ENCODE peak calls at places on chromosomes 13 and 19, in nine cellular contexts. C, Z, E, R, U, I, Q, B and J are unnamed samples.

GRCh38 chr13:29847501-29847983 is 2.9 kb downstream of the UBL3 start:
- DNase-seq in C (no peak), Z (no peak), E (no peak), R (no peak), U (no peak), I (no peak), Q (peak), B (no peak), J (peak)

GRCh38 chr13:44079413-44080205 is 199.9 kb downstream of the LACC1 start:
- DNase-seq in C (no peak), Z (no peak), E (no peak), R (no peak), U (no peak), I (no peak), Q (no peak), B (no peak), J (no peak)

GRCh38 chr13:42814868-42815267 is 33.5 kb downstream of the FAM216B start:
- DNase-seq in C (no peak), Z (no peak), E (no peak), R (no peak), U (no peak), I (no peak), Q (no peak), B (no peak), J (no peak)

GRCh38 chr19:16849168-16849567 is 20.0 kb downstream of the SIN3B start:
- DNase-seq in C (no peak), Z (no peak), E (no peak), R (no peak), U (no peak), I (no peak), Q (no peak), B (no peak), J (no peak)

GRCh38 chr13:48258002-48258401 is 25.0 kb downstream of the ITM2B start:
- DNase-seq in C (no peak), Z (no peak), E (no peak), R (no peak), U (no peak), I (no peak), Q (no peak), B (no peak), J (no peak)

GRCh38 chr13:78632956-78633355 is 26.0 kb downstream of the OBI1 start:
- DNase-seq in C (no peak), Z (no peak), E (no peak), R (no peak), U (no peak), I (no peak), Q (no peak), B (no peak), J (no peak)

GRCh38 chr13:25727250-25727649 is 324.6 kb downstream of the SHISA2 start:
- DNase-seq in C (no peak), Z (no peak), E (peak), R (no peak), U (no peak), I (no peak), Q (peak), B (no peak), J (no peak)

GRCh38 chr19:27974082-27974513 is 1238.9 kb downstream of the UQCRFS1 start:
- DNase-seq in C (no peak), Z (no peak), E (no peak), R (no peak), U (peak), I (peak), Q (no peak), B (peak), J (peak)

GRCh38 chr13:27504126-27504525 is 53.8 kb upstream of the MTIF3 start:
- DNase-seq in C (no peak), Z (no peak), E (no peak), R (no peak), U (no peak), I (no peak), Q (no peak), B (no peak), J (no peak)

GRCh38 chr13:113724780-113725315 is 34.2 kb upstream of the TMEM255B start:
- DNase-seq in C (peak), Z (peak), E (peak), R (peak), U (peak), I (peak), Q (peak), B (peak), J (peak)

GRCh38 chr13:38687246-38688229 is 661 bp downstream of the FREM2 start:
- DNase-seq in C (peak), Z (no peak), E (peak), R (no peak), U (peak), I (peak), Q (peak), B (no peak), J (no peak)

GRCh38 chr19:8261881-8262280 is 46.3 kb downstream of the CD320 start:
- DNase-seq in C (no peak), Z (no peak), E (peak), R (peak), U (no peak), I (no peak), Q (peak), B (no peak), J (no peak)

GRCh38 chr19:29375429-29376093 is 150.2 kb upstream of the VSTM2B start:
- DNase-seq in C (peak), Z (no peak), E (no peak), R (peak), U (no peak), I (no peak), Q (no peak), B (no peak), J (no peak)

GRCh38 chr19:5470264-5470671 is 15.1 kb downstream of the ZNRF4 start:
- DNase-seq in C (no peak), Z (no peak), E (no peak), R (no peak), U (peak), I (no peak), Q (no peak), B (no peak), J (no peak)

GRCh38 chr19:18291590-18292459 is 10.4 kb upstream of the JUND start:
- DNase-seq in C (peak), Z (peak), E (peak), R (peak), U (no peak), I (peak), Q (peak), B (peak), J (peak)

GRCh38 chr19:15431396-15432017 is 12.7 kb upstream of the AKAP8L start:
- DNase-seq in C (no peak), Z (no peak), E (no peak), R (no peak), U (no peak), I (no peak), Q (no peak), B (no peak), J (no peak)

GRCh38 chr13:20159646-20160345 is 1.1 kb downstream of the GJA3 start:
- DNase-seq in C (no peak), Z (no peak), E (no peak), R (no peak), U (no peak), I (no peak), Q (no peak), B (no peak), J (no peak)

GRCh38 chr13:95099541-95099940 is 201.7 kb downstream of the ABCC4 start:
- DNase-seq in C (no peak), Z (no peak), E (no peak), R (no peak), U (no peak), I (no peak), Q (no peak), B (no peak), J (no peak)

GRCh38 chr13:48006396-48006795 is 5.3 kb upstream of the SUCLA2 start:
- DNase-seq in C (no peak), Z (no peak), E (no peak), R (no peak), U (no peak), I (no peak), Q (no peak), B (no peak), J (no peak)

GRCh38 chr13:36919833-36920611 is at the start of gene SMAD9:
- DNase-seq in C (peak), Z (peak), E (peak), R (peak), U (peak), I (peak), Q (peak), B (peak), J (peak)

GRCh38 chr13:104140557-104140956 is 1074.3 kb upstream of the SLC10A2 start:
- DNase-seq in C (no peak), Z (no peak), E (no peak), R (no peak), U (no peak), I (no peak), Q (no peak), B (no peak), J (no peak)

GRCh38 chr13:57624565-57625435 is 6.7 kb upstream of the PCDH17 start:
- DNase-seq in C (peak), Z (no peak), E (no peak), R (no peak), U (peak), I (peak), Q (peak), B (peak), J (peak)

GRCh38 chr13:111210082-111210481 is 95.0 kb downstream of the ARHGEF7 start:
- DNase-seq in C (no peak), Z (no peak), E (no peak), R (no peak), U (no peak), I (no peak), Q (no peak), B (no peak), J (no peak)

GRCh38 chr19:49801966-49802661 is 11.0 kb downstream of the FUZ start:
- DNase-seq in C (no peak), Z (peak), E (peak), R (peak), U (no peak), I (no peak), Q (peak), B (peak), J (no peak)

GRCh38 chr19:39411832-39412099 is 703 bp upstream of the PLEKHG2 start:
- DNase-seq in C (peak), Z (peak), E (peak), R (peak), U (peak), I (peak), Q (peak), B (peak), J (peak)

GRCh38 chr19:40141546-40141945 is 49.7 kb upstream of the MAP3K10 start:
- DNase-seq in C (no peak), Z (no peak), E (no peak), R (no peak), U (no peak), I (no peak), Q (no peak), B (no peak), J (no peak)

GRCh38 chr13:73303858-73304257 is 245.1 kb downstream of the KLF5 start:
- DNase-seq in C (no peak), Z (no peak), E (no peak), R (no peak), U (no peak), I (no peak), Q (no peak), B (no peak), J (peak)

GRCh38 chr13:76019421-76020044 is 383.4 kb downstream of the LMO7 start:
- DNase-seq in C (no peak), Z (no peak), E (no peak), R (no peak), U (peak), I (peak), Q (no peak), B (no peak), J (no peak)
- TF ChIP-seq CTCF in C (peak), Z (no peak), E (no peak), R (no peak), U (peak), I (no peak), Q (no peak), B (peak), J (no peak)

GRCh38 chr13:32585625-32586021 is 629 bp upstream of the PDS5B start:
- DNase-seq in C (no peak), Z (peak), E (no peak), R (no peak), U (no peak), I (peak), Q (peak), B (no peak), J (no peak)

GRCh38 chr13:32587774-32588165 is 1.5 kb downstream of the PDS5B start:
- DNase-seq in C (no peak), Z (no peak), E (no peak), R (no peak), U (no peak), I (no peak), Q (no peak), B (no peak), J (no peak)

GRCh38 chr13:32582991-32583390 is 3.3 kb upstream of the PDS5B start:
- DNase-seq in C (no peak), Z (no peak), E (no peak), R (no peak), U (no peak), I (no peak), Q (no peak), B (no peak), J (no peak)

GRCh38 chr13:32586022-32586900 is at the start of gene PDS5B:
- DNase-seq in C (peak), Z (peak), E (peak), R (peak), U (peak), I (peak), Q (peak), B (peak), J (peak)

GRCh38 chr13:32587014-32587773 is 942 bp downstream of the PDS5B start:
- DNase-seq in C (peak), Z (peak), E (peak), R (peak), U (peak), I (peak), Q (peak), B (peak), J (peak)
- TF ChIP-seq CTCF in C (peak), Z (peak), E (no peak), R (peak), U (no peak), I (no peak), Q (no peak), B (no peak), J (no peak)

GRCh38 chr19:33332248-33332647 is 29.9 kb upstream of the CEBPA start:
- DNase-seq in C (no peak), Z (no peak), E (peak), R (no peak), U (no peak), I (no peak), Q (no peak), B (no peak), J (no peak)

GRCh38 chr19:33333151-33333550 is 30.8 kb upstream of the CEBPA start:
- DNase-seq in C (no peak), Z (no peak), E (no peak), R (no peak), U (no peak), I (no peak), Q (no peak), B (no peak), J (no peak)

GRCh38 chr19:33335446-33335845 is 33.1 kb upstream of the CEBPA start:
- DNase-seq in C (no peak), Z (no peak), E (no peak), R (no peak), U (no peak), I (no peak), Q (no peak), B (no peak), J (no peak)

GRCh38 chr19:33334271-33334670 is 31.9 kb upstream of the CEBPA start:
- DNase-seq in C (no peak), Z (no peak), E (no peak), R (no peak), U (no peak), I (no peak), Q (no peak), B (no peak), J (no peak)

DNA sequence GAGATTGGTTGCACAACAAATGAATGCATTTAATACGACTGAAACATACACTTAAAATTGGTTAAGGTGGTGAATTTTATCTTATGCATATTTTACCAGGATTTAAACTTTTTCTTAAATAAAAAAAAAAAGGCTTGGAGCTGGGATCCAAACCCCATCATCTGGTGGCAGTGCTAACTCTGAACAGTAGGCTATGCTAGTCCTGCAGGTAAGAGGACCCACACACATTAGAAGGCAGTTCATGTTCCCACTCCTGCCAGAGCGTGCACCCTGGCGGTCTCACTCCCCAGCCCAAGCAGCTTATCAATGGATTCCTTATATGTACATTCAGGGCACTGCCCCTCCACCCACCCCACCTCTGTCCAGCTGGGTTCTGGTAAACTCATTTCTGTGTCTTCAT is 31.3 kb upstream of the CEBPA start:
- DNase-seq in C (no peak), Z (no peak), E (no peak), R (no peak), U (no peak), I (no peak), Q (no peak), B (no peak), J (no peak)
- TF ChIP-seq CTCF in C (no peak), Z (no peak), E (no peak), R (no peak), U (no peak), I (no peak), Q (no peak), B (no peak), J (no peak)

DNA sequence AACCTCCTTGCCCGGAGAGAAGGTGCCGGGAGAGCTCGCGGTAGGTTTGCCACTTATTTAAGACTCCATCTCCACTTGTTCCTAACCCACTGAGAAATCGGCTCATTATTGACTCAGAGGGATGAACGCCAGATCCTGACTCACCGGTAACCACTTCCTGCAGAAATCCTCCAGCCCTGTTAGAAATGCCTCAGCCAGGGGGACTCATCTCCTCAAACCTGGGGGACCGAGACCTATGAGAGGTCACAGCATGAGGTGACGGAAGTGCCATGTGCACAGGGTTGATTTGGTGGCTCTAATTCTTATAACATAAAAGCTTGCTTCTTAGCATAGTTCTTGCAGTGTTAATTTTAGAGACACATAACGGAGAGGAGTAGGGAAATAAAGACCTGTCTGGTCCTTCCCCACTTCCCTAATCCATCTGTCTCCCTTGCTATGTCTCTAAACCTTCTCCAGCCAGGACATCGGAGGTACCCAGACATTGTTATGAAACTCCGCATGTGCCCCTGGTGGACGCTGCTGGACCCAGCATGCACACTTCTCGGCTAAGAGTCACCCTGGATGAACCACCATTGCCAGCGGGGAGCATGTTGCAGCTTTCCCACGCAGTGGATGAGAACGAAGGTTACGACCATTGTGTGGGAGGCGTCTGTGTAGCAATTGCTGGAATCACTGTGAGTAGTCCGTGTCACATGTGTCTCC is 158.9 kb downstream of the EFNB2 start:
- DNase-seq in C (no peak), Z (peak), E (peak), R (no peak), U (no peak), I (no peak), Q (no peak), B (no peak), J (peak)
- TF ChIP-seq CTCF in C (no peak), Z (no peak), E (no peak), R (no peak), U (no peak), I (peak), Q (no peak), B (peak), J (no peak)

DNA sequence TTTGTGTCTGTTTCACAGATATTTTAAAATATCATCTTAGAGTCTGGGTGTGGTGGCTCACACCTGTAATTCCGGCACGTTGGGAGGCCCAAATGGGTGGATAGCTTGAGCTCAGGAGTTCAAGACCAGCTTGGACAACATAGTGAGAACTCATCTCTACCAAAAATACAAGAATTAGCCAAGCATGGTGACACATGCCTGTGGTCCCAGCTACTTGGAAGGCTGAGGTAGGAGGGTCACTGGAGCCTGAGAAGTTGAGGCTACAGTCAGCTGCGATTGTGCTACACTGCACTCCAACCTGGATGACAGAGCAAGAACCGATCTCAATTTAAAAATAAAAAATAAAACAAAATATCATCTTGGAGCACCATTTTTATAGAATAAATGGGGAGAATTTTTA is 1247.6 kb upstream of the MIR17HG start:
- DNase-seq in C (no peak), Z (no peak), E (no peak), R (no peak), U (no peak), I (no peak), Q (no peak), B (no peak), J (no peak)
- TF ChIP-seq CTCF in C (no peak), Z (no peak), E (no peak), R (no peak), U (no peak), I (no peak), Q (no peak), B (no peak), J (no peak)

DNA sequence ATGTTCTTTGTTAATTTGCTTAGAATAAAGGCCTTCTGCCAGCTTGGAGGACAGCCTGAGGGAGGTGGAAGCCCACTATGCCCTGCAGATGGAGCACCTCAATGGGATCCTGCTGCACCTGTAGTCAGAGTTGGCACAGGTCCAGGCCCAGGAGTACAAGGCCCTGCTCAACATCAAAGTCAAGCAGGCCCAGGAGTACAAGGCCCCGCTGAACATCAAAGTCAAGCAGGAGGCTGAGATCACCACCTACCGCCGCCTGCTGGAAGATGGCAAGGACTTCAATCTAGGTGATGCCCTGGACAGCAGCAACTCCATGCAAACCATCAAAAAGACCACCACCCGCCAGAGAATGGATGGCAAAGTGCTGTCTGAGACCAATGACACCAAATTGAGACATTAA is 41.7 kb downstream of the ZNF85 start:
- DNase-seq in C (no peak), Z (no peak), E (no peak), R (no peak), U (no peak), I (no peak), Q (no peak), B (no peak), J (peak)
- TF ChIP-seq CTCF in C (no peak), Z (no peak), E (no peak), R (no peak), U (no peak), I (no peak), Q (no peak), B (no peak), J (no peak)

DNA sequence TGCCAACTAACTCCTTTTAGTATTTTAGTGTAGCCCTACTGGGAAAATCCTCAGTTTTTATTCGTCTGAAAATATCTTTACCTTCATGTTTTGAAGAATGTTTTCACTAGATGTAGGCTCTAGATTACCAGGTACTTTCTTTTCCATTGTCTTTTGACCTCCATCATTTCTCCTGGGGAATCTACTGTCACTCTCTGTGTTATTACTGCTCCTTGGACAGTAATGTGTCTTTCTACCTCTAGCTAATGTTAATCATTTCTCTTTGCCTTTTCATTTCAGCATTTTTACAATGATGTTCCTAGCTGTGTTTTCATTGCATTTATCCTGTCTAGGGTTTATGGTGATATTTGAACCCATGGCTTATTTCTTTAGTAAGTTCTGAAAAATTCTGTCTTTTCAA is 61.9 kb downstream of the SPACA7 start:
- DNase-seq in C (no peak), Z (no peak), E (no peak), R (no peak), U (no peak), I (no peak), Q (no peak), B (no peak), J (no peak)
- TF ChIP-seq CTCF in C (no peak), Z (no peak), E (no peak), R (no peak), U (no peak), I (no peak), Q (no peak), B (no peak), J (no peak)